ENCODE peak calls at places on chromosomes 7 and 10, in nine cellular contexts. A, N, H, J, F, Y, K, U and Z are unnamed samples.

GRCh38 chr7:138821912-138822311 is 23.9 kb upstream of the ATP6V0A4 start:
- DNase-seq in U (no peak), K (no peak), A (no peak), Y (no peak), J (no peak), N (no peak), H (peak; percentile 65), F (no peak), Z (no peak)

GRCh38 chr10:123537188-123537961 is 128.8 kb upstream of the GPR26 start:
- DNase-seq in J (no peak), K (no peak), U (no peak), H (no peak), Y (no peak), A (no peak), F (no peak), N (no peak), Z (no peak)

GRCh38 chr10:44966129-44966815 is 6.7 kb downstream of the RASSF4 start:
- DNase-seq in J (no peak), H (no peak), U (no peak), F (no peak), N (peak; percentile 64), K (no peak), Y (no peak), A (no peak), Z (no peak)

GRCh38 chr10:46215426-46215825 is 71.4 kb upstream of the ANTXRL start:
- DNase-seq in K (no peak), J (no peak), A (no peak), F (no peak), H (no peak), N (no peak), U (no peak), Y (no peak), Z (no peak)

GRCh38 chr10:44193567-44194220 is 191.2 kb downstream of the CXCL12 start:
- DNase-seq in A (no peak), F (no peak), Y (no peak), K (no peak), J (no peak), U (no peak), N (no peak), H (no peak), Z (no peak)

GRCh38 chr7:93044147-93044810 is 73.5 kb downstream of the SAMD9 start:
- DNase-seq in U (no peak), K (peak; percentile 27), Y (no peak), H (peak; percentile 72), J (no peak), A (no peak), N (no peak), F (no peak), Z (no peak)

GRCh38 chr10:17115683-17116082 is 13.9 kb downstream of the CUBN start:
- DNase-seq in K (peak; percentile 68), N (peak; percentile 51), H (no peak), F (no peak), Y (no peak), U (no peak), J (no peak), A (no peak), Z (no peak)

GRCh38 chr7:151702961-151703360 is 174.0 kb downstream of the PRKAG2 start:
- DNase-seq in Y (no peak), N (no peak), U (no peak), H (no peak), A (no peak), K (no peak), F (no peak), J (no peak), Z (no peak)

GRCh38 chr7:102993532-102994029 is 80.8 kb downstream of the LRRC17 start:
- DNase-seq in K (no peak), J (no peak), F (no peak), U (no peak), H (no peak), A (no peak), N (peak; percentile 32), Y (no peak), Z (no peak)

GRCh38 chr10:93746844-93747284 is 10.9 kb upstream of the LGI1 start:
- DNase-seq in N (peak; percentile 72), U (no peak), J (no peak), K (peak; percentile 94), A (no peak), H (peak; percentile 93), Y (no peak), F (no peak), Z (no peak)

GRCh38 chr7:5572439-5572838 is 148.8 kb upstream of the TNRC18 start:
- DNase-seq in K (no peak), J (no peak), F (no peak), Y (no peak), H (no peak), N (no peak), A (no peak), U (no peak), Z (no peak)

GRCh38 chr10:12709516-12709915 is 292.0 kb downstream of the CCDC3 start:
- DNase-seq in F (no peak), Y (no peak), A (no peak), N (no peak), U (no peak), K (peak; percentile 71), J (no peak), H (no peak), Z (no peak)

GRCh38 chr10:87750817-87751216 is 67.2 kb downstream of the ATAD1 start:
- DNase-seq in U (no peak), K (no peak), F (no peak), Y (no peak), A (no peak), H (no peak), J (no peak), N (no peak), Z (no peak)

GRCh38 chr7:95660023-95660434 is 63.7 kb upstream of the PDK4 start:
- DNase-seq in J (no peak), A (no peak), K (no peak), F (no peak), H (no peak), Y (peak; percentile 11), U (no peak), N (peak; percentile 71), Z (no peak)

GRCh38 chr10:123157210-123157609 is 3.0 kb downstream of the BUB3 start:
- DNase-seq in J (no peak), F (no peak), N (peak; percentile 32), A (no peak), K (peak; percentile 59), H (no peak), Y (no peak), U (no peak), Z (no peak)

GRCh38 chr10:60441515-60441914 is 51.8 kb upstream of the ANK3 start:
- DNase-seq in N (no peak), J (no peak), F (no peak), H (no peak), Y (no peak), A (no peak), U (no peak), K (peak; percentile 71), Z (no peak)

GRCh38 chr10:90635111-90635798 is 222.6 kb downstream of the HTR7 start:
- DNase-seq in Y (no peak), U (no peak), J (no peak), N (no peak), F (no peak), H (no peak), K (no peak), A (no peak), Z (no peak)

DNA sequence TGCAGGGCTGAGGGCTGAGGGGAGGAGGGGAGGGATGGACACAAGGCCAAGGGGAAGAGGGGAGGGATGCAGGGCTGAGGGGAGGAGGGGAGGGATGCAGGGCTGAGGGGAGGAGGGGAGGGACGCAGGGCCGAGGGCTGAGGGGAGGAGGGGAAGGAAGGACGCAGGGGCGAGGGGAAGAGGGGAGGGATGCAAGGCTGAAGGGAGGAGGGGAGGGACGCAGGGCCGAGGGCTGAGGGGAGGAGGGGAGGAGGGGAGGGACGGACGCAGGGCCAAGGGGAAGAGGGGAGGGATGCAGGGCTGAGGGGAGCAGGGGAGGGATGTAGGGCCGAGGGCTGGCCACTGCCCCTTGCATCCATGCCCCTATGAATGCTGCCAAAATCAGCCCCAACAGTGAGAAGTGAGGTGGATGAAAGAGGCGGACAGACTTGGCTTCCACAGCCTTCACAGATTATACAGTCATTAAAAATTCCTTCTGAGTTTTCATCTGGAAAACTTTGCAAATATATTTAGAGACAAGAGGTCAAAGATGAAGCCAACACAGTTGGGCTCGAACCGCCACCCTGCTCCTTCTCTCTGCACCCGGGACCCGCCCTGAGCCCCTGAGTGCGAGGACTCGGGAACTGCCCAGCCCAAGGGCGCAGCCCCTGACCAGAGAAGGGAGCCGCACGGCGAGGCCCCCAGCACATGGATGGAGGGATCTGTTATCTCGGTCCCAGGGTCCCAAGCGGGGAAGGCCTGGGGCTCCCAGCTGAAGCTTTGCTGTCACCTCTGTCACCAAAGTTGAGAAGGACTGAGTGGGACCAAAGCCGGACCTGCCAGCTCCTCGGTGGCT is 65.8 kb downstream of the DIP2C start:
- DNase-seq in K (no peak), A (no peak), N (no peak), H (no peak), Y (no peak), J (no peak), U (no peak), F (no peak), Z (no peak)
- H3K9me3 ChIP-seq in K (no peaks in the 10 kb centered on the region), A (no peaks in the 10 kb centered on the region), N (no peaks in the 10 kb centered on the region), H (no peaks in the 10 kb centered on the region), Y (no peaks in the 10 kb centered on the region), J (no peaks in the 10 kb centered on the region), U (no peaks in the 10 kb centered on the region), F (no peaks in the 10 kb centered on the region), Z (no peaks in the 10 kb centered on the region)

GRCh38 chr7:157651366-157652160 is 314.8 kb downstream of the DNAJB6 start:
- DNase-seq in K (no peak), U (no peak), J (no peak), N (no peak), Y (no peak), A (no peak), H (peak; percentile 27), F (no peak), Z (no peak)
- H3K9me3 ChIP-seq in K (no peaks in the 10 kb centered on the region), U (no peaks in the 10 kb centered on the region), J (no peaks in the 10 kb centered on the region), N (no peaks in the 10 kb centered on the region), Y (no peaks in the 10 kb centered on the region), A (no peaks in the 10 kb centered on the region), H (peaks cover 37% of the 10 kb centered on the region), F (no peaks in the 10 kb centered on the region), Z (no peaks in the 10 kb centered on the region)

GRCh38 chr10:14120812-14121211 is 209.9 kb downstream of the FRMD4A start:
- DNase-seq in J (no peak), F (no peak), K (no peak), N (no peak), U (no peak), H (no peak), Y (no peak), A (no peak), Z (no peak)
- H3K9me3 ChIP-seq in J (no peaks in the 10 kb centered on the region), F (no peaks in the 10 kb centered on the region), K (no peaks in the 10 kb centered on the region), N (no peaks in the 10 kb centered on the region), U (no peaks in the 10 kb centered on the region), H (no peaks in the 10 kb centered on the region), Y (no peaks in the 10 kb centered on the region), A (no peaks in the 10 kb centered on the region), Z (no peaks in the 10 kb centered on the region)

DNA sequence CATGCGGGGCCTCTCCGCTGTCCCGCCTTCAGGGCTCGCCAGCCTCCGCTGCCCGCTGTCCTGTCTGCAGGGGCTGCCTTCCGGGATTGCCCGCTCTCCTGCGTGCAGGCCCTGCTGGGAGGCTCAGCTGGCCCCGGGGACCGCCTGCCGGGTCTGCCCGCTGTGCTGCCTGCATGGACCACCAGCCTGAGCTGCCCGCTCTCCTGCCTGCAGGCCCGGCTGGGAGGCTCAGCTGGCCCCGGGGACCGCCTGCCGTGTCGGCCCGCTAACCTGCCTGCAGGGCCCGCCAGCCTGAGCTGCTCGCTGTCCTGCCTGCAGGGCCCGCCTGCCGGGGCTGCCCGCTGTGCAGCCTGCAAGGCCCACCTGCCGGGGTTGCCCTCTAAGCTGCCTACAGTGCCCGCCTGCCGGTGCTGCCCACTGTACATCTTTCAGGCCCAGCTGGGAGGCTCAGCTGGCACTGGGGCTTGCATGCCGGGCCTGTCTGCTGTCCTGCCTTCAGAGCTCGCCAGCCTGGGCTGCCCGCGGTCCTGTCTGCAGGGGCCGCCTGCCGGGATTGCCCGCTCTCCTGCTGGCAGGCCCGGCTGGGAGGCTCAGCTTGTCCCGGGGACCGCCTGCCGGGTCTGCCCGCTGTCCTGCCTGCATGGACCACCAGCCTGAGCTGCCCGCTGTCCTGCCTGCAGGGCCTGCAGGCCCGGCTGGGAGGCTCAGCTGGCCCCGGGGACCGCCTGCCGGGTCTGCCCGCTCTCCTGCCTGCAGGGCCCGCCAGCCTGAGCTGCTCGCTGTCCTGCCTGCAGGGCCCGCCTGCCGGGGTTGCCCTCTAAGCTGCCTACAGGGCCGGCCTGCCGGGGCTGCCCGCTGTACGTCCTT is 165.1 kb downstream of the GLRX3 start:
- DNase-seq in K (no peak), H (no peak), Y (peak; percentile 20), A (peak; percentile 51), J (peak; percentile 74), U (no peak), F (no peak), N (no peak), Z (peak; percentile 29)
- H3K9me3 ChIP-seq in K (no peaks in the 10 kb centered on the region), H (peaks cover 45% of the 10 kb centered on the region), Y (no peaks in the 10 kb centered on the region), A (peaks cover 48% of the 10 kb centered on the region), J (no peaks in the 10 kb centered on the region), U (no peaks in the 10 kb centered on the region), F (peaks cover 29% of the 10 kb centered on the region), N (peaks cover 5% of the 10 kb centered on the region), Z (no peaks in the 10 kb centered on the region)